ENCODE peak calls at places on chromosomes 1 and 21, in six cellular contexts. One of them, this sample, is unnamed.
A peak's percentile ranks its signal among the peaks of the same experiment; 100 is the strongest.

GRCh38 chr1:171426645-171427044 is 58.7 kb upstream of the PRRC2C start:
- DNase-seq in testis: no peak
- DNase-seq in heart left ventricle: no peak
- DNase-seq in cardiac muscle cell: no peak
- DNase-seq in CD8-positive, alpha-beta memory T cell: no peak
- DNase-seq in foreskin keratinocyte: no peak
- DNase-seq in this sample: no peak

GRCh38 chr1:210294991-210295773 is 33.5 kb upstream of the HHAT start:
- DNase-seq in testis: peak; percentile 74
- DNase-seq in heart left ventricle: peak; percentile 78
- DNase-seq in cardiac muscle cell: peak; percentile 85
- DNase-seq in CD8-positive, alpha-beta memory T cell: no peak
- DNase-seq in foreskin keratinocyte: peak; percentile 31
- DNase-seq in this sample: no peak

GRCh38 chr1:100536031-100536430 is 1.9 kb upstream of the GPR88 start:
- DNase-seq in testis: no peak
- DNase-seq in heart left ventricle: no peak
- DNase-seq in cardiac muscle cell: no peak
- DNase-seq in CD8-positive, alpha-beta memory T cell: no peak
- DNase-seq in foreskin keratinocyte: no peak
- DNase-seq in this sample: no peak

GRCh38 chr1:30323352-30323751 is 400.0 kb downstream of the MATN1 start:
- DNase-seq in testis: no peak
- DNase-seq in heart left ventricle: no peak
- DNase-seq in cardiac muscle cell: no peak
- DNase-seq in CD8-positive, alpha-beta memory T cell: no peak
- DNase-seq in foreskin keratinocyte: no peak
- DNase-seq in this sample: no peak

GRCh38 chr1:219442575-219442974 is 170.3 kb downstream of the ZC3H11B start:
- DNase-seq in testis: no peak
- DNase-seq in heart left ventricle: no peak
- DNase-seq in cardiac muscle cell: no peak
- DNase-seq in CD8-positive, alpha-beta memory T cell: no peak
- DNase-seq in foreskin keratinocyte: no peak
- DNase-seq in this sample: no peak

GRCh38 chr1:913491-914252 is 10.1 kb upstream of the SAMD11 start:
- DNase-seq in testis: no peak
- DNase-seq in heart left ventricle: peak; percentile 46
- DNase-seq in cardiac muscle cell: no peak
- DNase-seq in CD8-positive, alpha-beta memory T cell: no peak
- DNase-seq in foreskin keratinocyte: no peak
- DNase-seq in this sample: peak; percentile 12

GRCh38 chr1:171103862-171104261 is 13.2 kb downstream of the FMO3 start:
- DNase-seq in testis: no peak
- DNase-seq in heart left ventricle: no peak
- DNase-seq in cardiac muscle cell: no peak
- DNase-seq in CD8-positive, alpha-beta memory T cell: no peak
- DNase-seq in foreskin keratinocyte: no peak
- DNase-seq in this sample: no peak

GRCh38 chr1:20112279-20113000 is 6.9 kb downstream of the PLA2G2D start:
- DNase-seq in testis: no peak
- DNase-seq in heart left ventricle: no peak
- DNase-seq in cardiac muscle cell: no peak
- DNase-seq in CD8-positive, alpha-beta memory T cell: no peak
- DNase-seq in foreskin keratinocyte: peak; percentile 36
- DNase-seq in this sample: no peak

GRCh38 chr1:192573499-192573898 is 2.1 kb upstream of the RGS1 start:
- DNase-seq in testis: no peak
- DNase-seq in heart left ventricle: no peak
- DNase-seq in cardiac muscle cell: no peak
- DNase-seq in CD8-positive, alpha-beta memory T cell: no peak
- DNase-seq in foreskin keratinocyte: no peak
- DNase-seq in this sample: no peak

GRCh38 chr1:185483647-185484450 is 166.8 kb upstream of the IVNS1ABP start:
- DNase-seq in testis: no peak
- DNase-seq in heart left ventricle: no peak
- DNase-seq in cardiac muscle cell: peak; percentile 17
- DNase-seq in CD8-positive, alpha-beta memory T cell: no peak
- DNase-seq in foreskin keratinocyte: peak; percentile 87
- DNase-seq in this sample: peak; percentile 31

GRCh38 chr21:16993416-16994044 is 519.3 kb upstream of the CXADR start:
- DNase-seq in testis: no peak
- DNase-seq in heart left ventricle: no peak
- DNase-seq in cardiac muscle cell: no peak
- DNase-seq in CD8-positive, alpha-beta memory T cell: no peak
- DNase-seq in foreskin keratinocyte: no peak
- DNase-seq in this sample: no peak

GRCh38 chr1:156444407-156445001 is 56.1 kb downstream of the MEF2D start:
- DNase-seq in testis: no peak
- DNase-seq in heart left ventricle: no peak
- DNase-seq in cardiac muscle cell: peak; percentile 62
- DNase-seq in CD8-positive, alpha-beta memory T cell: no peak
- DNase-seq in foreskin keratinocyte: no peak
- DNase-seq in this sample: no peak

GRCh38 chr1:39139723-39140360 is 64.7 kb upstream of the MACF1 start:
- DNase-seq in testis: no peak
- DNase-seq in heart left ventricle: no peak
- DNase-seq in cardiac muscle cell: no peak
- DNase-seq in CD8-positive, alpha-beta memory T cell: no peak
- DNase-seq in foreskin keratinocyte: no peak
- DNase-seq in this sample: no peak

GRCh38 chr1:38009841-38010180 is 2.7 kb upstream of the UTP11 start:
- DNase-seq in testis: no peak
- DNase-seq in heart left ventricle: no peak
- DNase-seq in cardiac muscle cell: no peak
- DNase-seq in CD8-positive, alpha-beta memory T cell: no peak
- DNase-seq in foreskin keratinocyte: no peak
- DNase-seq in this sample: no peak

GRCh38 chr1:25021586-25022215 is 91.6 kb upstream of the RUNX3 start:
- DNase-seq in testis: no peak
- DNase-seq in heart left ventricle: no peak
- DNase-seq in cardiac muscle cell: no peak
- DNase-seq in CD8-positive, alpha-beta memory T cell: no peak
- DNase-seq in foreskin keratinocyte: no peak
- DNase-seq in this sample: no peak

GRCh38 chr1:180670681-180671080 is 38.9 kb downstream of the XPR1 start:
- DNase-seq in testis: no peak
- DNase-seq in heart left ventricle: no peak
- DNase-seq in cardiac muscle cell: no peak
- DNase-seq in CD8-positive, alpha-beta memory T cell: no peak
- DNase-seq in foreskin keratinocyte: no peak
- DNase-seq in this sample: no peak

GRCh38 chr1:48333316-48333715 is 110.8 kb downstream of the SLC5A9 start:
- DNase-seq in testis: no peak
- DNase-seq in heart left ventricle: no peak
- DNase-seq in cardiac muscle cell: no peak
- DNase-seq in CD8-positive, alpha-beta memory T cell: no peak
- DNase-seq in foreskin keratinocyte: peak; percentile 54
- DNase-seq in this sample: no peak

GRCh38 chr1:208209286-208209685 is 34.9 kb downstream of the PLXNA2 start:
- DNase-seq in testis: no peak
- DNase-seq in heart left ventricle: no peak
- DNase-seq in cardiac muscle cell: no peak
- DNase-seq in CD8-positive, alpha-beta memory T cell: no peak
- DNase-seq in foreskin keratinocyte: peak; percentile 82
- DNase-seq in this sample: no peak

GRCh38 chr1:64864018-64864945 is 102.1 kb downstream of the JAK1 start:
- DNase-seq in testis: peak; percentile 27
- DNase-seq in heart left ventricle: peak; percentile 88
- DNase-seq in cardiac muscle cell: no peak
- DNase-seq in CD8-positive, alpha-beta memory T cell: peak; percentile 49
- DNase-seq in foreskin keratinocyte: no peak
- DNase-seq in this sample: peak; percentile 76

GRCh38 chr1:202023033-202023433 is 12.6 kb downstream of the ELF3 start:
- DNase-seq in testis: no peak
- DNase-seq in heart left ventricle: no peak
- DNase-seq in cardiac muscle cell: no peak
- DNase-seq in CD8-positive, alpha-beta memory T cell: no peak
- DNase-seq in foreskin keratinocyte: peak; percentile 83
- DNase-seq in this sample: no peak

GRCh38 chr1:107954121-107954520 is 10.9 kb downstream of the VAV3 start:
- DNase-seq in testis: no peak
- DNase-seq in heart left ventricle: no peak
- DNase-seq in cardiac muscle cell: no peak
- DNase-seq in CD8-positive, alpha-beta memory T cell: no peak
- DNase-seq in foreskin keratinocyte: no peak
- DNase-seq in this sample: no peak

GRCh38 chr1:12745992-12746323 is at the start of gene CFAP107:
- DNase-seq in testis: no peak
- DNase-seq in heart left ventricle: no peak
- DNase-seq in cardiac muscle cell: no peak
- DNase-seq in CD8-positive, alpha-beta memory T cell: no peak
- DNase-seq in foreskin keratinocyte: no peak
- DNase-seq in this sample: no peak

DNA sequence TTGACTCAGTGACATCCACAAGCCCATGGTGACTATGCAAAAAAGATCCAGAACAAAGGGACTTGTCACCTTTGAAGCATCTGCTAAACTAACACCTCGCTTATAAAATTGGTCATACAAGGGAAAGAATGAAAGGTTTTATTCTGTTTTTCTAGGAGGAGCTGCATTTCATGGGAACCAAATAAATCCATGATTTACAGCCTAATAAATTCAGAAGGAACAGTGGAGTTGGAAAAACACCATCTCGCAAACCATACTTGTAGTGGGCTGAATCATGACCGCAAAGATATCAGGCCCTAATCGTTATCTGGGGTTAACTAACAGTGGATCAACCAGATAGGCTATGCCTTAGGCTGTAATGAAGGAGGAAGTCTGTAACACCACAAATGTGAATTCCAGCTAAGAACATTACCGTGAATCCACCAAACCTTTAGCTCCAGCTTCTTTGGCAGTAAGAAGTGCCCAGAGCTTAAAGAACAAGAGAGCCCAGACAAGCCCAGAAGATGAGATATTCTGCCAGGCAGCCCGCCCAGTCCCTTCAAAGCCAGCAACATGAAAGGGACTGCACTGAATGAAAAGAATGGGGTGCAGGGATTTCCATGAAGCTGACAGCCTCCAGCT is 27.4 kb downstream of the RSPH1 start:
- DNase-seq in testis: no peak
- DNase-seq in heart left ventricle: no peak
- DNase-seq in cardiac muscle cell: no peak
- DNase-seq in CD8-positive, alpha-beta memory T cell: no peak
- DNase-seq in foreskin keratinocyte: peak; percentile 20
- DNase-seq in this sample: peak; percentile 12
- H3K4me1 ChIP-seq in testis: no peaks in the 10 kb centered on the region
- H3K4me1 ChIP-seq in heart left ventricle: peaks cover 7% of the 10 kb centered on the region
- H3K4me1 ChIP-seq in cardiac muscle cell: no peaks in the 10 kb centered on the region
- H3K4me1 ChIP-seq in CD8-positive, alpha-beta memory T cell: peaks cover 23% of the 10 kb centered on the region
- H3K4me1 ChIP-seq in foreskin keratinocyte: peaks cover 8% of the 10 kb centered on the region
- H3K4me1 ChIP-seq in this sample: no peaks in the 10 kb centered on the region

DNA sequence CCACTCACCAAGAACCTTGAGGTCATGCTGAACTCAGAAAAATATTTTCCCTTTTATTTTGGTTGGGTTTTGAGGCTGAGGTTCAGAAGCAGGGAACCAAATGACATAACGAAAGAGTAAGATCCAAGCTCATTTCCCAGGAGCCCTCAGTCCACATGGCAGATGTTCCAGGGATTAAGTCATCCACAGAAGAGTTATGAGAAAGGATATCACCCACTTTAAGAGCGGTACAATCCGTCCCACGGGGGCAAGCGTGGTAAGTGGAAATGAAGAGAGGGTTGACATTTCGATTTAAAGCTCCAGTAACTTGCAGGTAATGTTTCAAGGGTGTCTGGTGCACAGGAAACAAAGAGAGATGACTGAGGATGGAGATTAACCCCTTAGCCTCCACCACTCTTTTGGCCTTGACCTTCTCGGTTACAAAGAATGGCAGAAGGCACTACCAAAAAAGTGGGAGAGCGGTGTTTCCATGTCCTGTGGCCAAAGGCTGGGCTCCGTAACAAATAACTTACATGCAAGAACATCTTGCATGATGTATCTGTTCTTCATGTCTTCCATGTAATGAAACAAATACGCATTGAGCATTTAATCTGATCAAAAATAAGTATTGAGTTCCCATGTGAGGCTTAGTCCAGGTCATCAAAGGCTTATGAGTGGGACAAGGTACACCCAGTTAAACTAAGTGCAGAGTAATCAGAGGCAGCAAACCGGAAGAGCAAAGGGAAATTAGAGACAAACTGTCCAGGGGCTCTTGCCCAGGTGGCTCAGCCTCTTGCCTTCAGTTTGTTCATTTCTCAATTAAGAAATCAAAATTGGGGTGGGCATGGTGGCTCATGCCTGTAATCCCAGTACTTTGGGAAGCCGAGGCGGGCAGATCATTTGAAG is 241.4 kb downstream of the TOMM20 start:
- DNase-seq in testis: no peak
- DNase-seq in heart left ventricle: no peak
- DNase-seq in cardiac muscle cell: no peak
- DNase-seq in CD8-positive, alpha-beta memory T cell: no peak
- DNase-seq in foreskin keratinocyte: peak; percentile 46
- DNase-seq in this sample: peak; percentile 51
- H3K4me1 ChIP-seq in testis: peaks cover 8% of the 10 kb centered on the region
- H3K4me1 ChIP-seq in heart left ventricle: peaks cover 43% of the 10 kb centered on the region
- H3K4me1 ChIP-seq in cardiac muscle cell: peaks cover 25% of the 10 kb centered on the region
- H3K4me1 ChIP-seq in CD8-positive, alpha-beta memory T cell: no peaks in the 10 kb centered on the region
- H3K4me1 ChIP-seq in foreskin keratinocyte: peaks cover 8% of the 10 kb centered on the region
- H3K4me1 ChIP-seq in this sample: peaks cover 24% of the 10 kb centered on the region

DNA sequence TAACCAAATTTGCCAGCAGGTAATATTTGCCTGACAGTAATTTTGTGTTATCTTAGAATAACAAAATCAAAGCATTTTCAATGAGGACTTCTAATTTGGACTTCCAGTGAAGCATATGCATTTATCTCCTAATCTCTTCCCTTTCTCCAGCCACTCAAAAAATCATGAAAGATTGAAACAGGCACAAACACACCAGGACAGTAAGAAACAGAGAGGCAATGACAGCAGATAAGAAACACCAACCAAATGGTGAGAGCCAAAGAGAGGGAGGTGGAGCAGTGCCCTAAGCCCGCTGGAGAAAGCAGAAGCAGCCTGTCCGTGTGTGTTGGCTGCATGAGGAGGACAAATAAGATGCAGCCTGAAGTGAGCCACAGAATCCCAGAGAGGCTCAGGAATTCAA is 39.0 kb downstream of the SLC44A3 start:
- DNase-seq in testis: no peak
- DNase-seq in heart left ventricle: no peak
- DNase-seq in cardiac muscle cell: no peak
- DNase-seq in CD8-positive, alpha-beta memory T cell: no peak
- DNase-seq in foreskin keratinocyte: no peak
- DNase-seq in this sample: no peak
- H3K4me1 ChIP-seq in testis: peaks cover 25% of the 10 kb centered on the region
- H3K4me1 ChIP-seq in heart left ventricle: peaks cover 43% of the 10 kb centered on the region
- H3K4me1 ChIP-seq in cardiac muscle cell: peaks cover 12% of the 10 kb centered on the region
- H3K4me1 ChIP-seq in CD8-positive, alpha-beta memory T cell: no peaks in the 10 kb centered on the region
- H3K4me1 ChIP-seq in foreskin keratinocyte: peaks cover 32% of the 10 kb centered on the region
- H3K4me1 ChIP-seq in this sample: peaks cover 27% of the 10 kb centered on the region

GRCh38 chr1:89475269-89475668 is 49.4 kb upstream of the LRRC8B start:
- DNase-seq in testis: no peak
- DNase-seq in heart left ventricle: no peak
- DNase-seq in cardiac muscle cell: no peak
- DNase-seq in CD8-positive, alpha-beta memory T cell: no peak
- DNase-seq in foreskin keratinocyte: no peak
- DNase-seq in this sample: no peak

GRCh38 chr1:89472253-89472652 is 52.4 kb upstream of the LRRC8B start:
- DNase-seq in testis: no peak
- DNase-seq in heart left ventricle: no peak
- DNase-seq in cardiac muscle cell: no peak
- DNase-seq in CD8-positive, alpha-beta memory T cell: no peak
- DNase-seq in foreskin keratinocyte: no peak
- DNase-seq in this sample: no peak

GRCh38 chr1:89472886-89473285 is 51.7 kb upstream of the LRRC8B start:
- DNase-seq in testis: no peak
- DNase-seq in heart left ventricle: no peak
- DNase-seq in cardiac muscle cell: no peak
- DNase-seq in CD8-positive, alpha-beta memory T cell: no peak
- DNase-seq in foreskin keratinocyte: no peak
- DNase-seq in this sample: no peak

GRCh38 chr1:89476072-89476471 is 48.6 kb upstream of the LRRC8B start:
- DNase-seq in testis: no peak
- DNase-seq in heart left ventricle: no peak
- DNase-seq in cardiac muscle cell: no peak
- DNase-seq in CD8-positive, alpha-beta memory T cell: no peak
- DNase-seq in foreskin keratinocyte: no peak
- DNase-seq in this sample: no peak
- H3K4me1 ChIP-seq in testis: no peaks in the 10 kb centered on the region
- H3K4me1 ChIP-seq in heart left ventricle: no peaks in the 10 kb centered on the region
- H3K4me1 ChIP-seq in cardiac muscle cell: no peaks in the 10 kb centered on the region
- H3K4me1 ChIP-seq in CD8-positive, alpha-beta memory T cell: no peaks in the 10 kb centered on the region
- H3K4me1 ChIP-seq in foreskin keratinocyte: no peaks in the 10 kb centered on the region
- H3K4me1 ChIP-seq in this sample: no peaks in the 10 kb centered on the region